ENCODE peak calls at places on chromosome 13, in four cellular contexts. One of them, this sample, is unnamed.

GRCh38 chr13:75308222-75308621 is 173.7 kb downstream of the TBC1D4 start:
- DNase-seq in GM12878: no peak
- DNase-seq in K562: no peak
- DNase-seq in HepG2: no peak
- DNase-seq in this sample: no peak

GRCh38 chr13:108176685-108177274 is 38.6 kb downstream of the LIG4 start:
- DNase-seq in K562: peak; percentile 36
- DNase-seq in HepG2: peak; percentile 42
- DNase-seq in GM12878: no peak
- DNase-seq in this sample: peak; percentile 7

GRCh38 chr13:51246411-51247298 is 24.5 kb downstream of the FAM124A start:
- DNase-seq in GM12878: no peak
- DNase-seq in K562: no peak
- DNase-seq in HepG2: no peak
- DNase-seq in this sample: no peak

GRCh38 chr13:111573362-111573761 is 252.9 kb downstream of the TEX29 start:
- DNase-seq in K562: no peak
- DNase-seq in HepG2: no peak
- DNase-seq in GM12878: no peak
- DNase-seq in this sample: no peak

GRCh38 chr13:31878495-31878894 is 139.2 kb downstream of the RXFP2 start:
- DNase-seq in K562: no peak
- DNase-seq in HepG2: no peak
- DNase-seq in GM12878: no peak
- DNase-seq in this sample: no peak

GRCh38 chr13:48977973-48978372 is 2.3 kb downstream of the FNDC3A start:
- DNase-seq in K562: no peak
- DNase-seq in HepG2: no peak
- DNase-seq in GM12878: no peak
- DNase-seq in this sample: no peak

GRCh38 chr13:26019881-26020535 is 31.8 kb downstream of the SHISA2 start:
- DNase-seq in GM12878: no peak
- DNase-seq in HepG2: no peak
- DNase-seq in K562: no peak
- DNase-seq in this sample: no peak

GRCh38 chr13:48010698-48011097 is 9.6 kb upstream of the SUCLA2 start:
- DNase-seq in K562: no peak
- DNase-seq in HepG2: no peak
- DNase-seq in GM12878: no peak
- DNase-seq in this sample: no peak

GRCh38 chr13:25911020-25911419 is 140.8 kb downstream of the SHISA2 start:
- DNase-seq in GM12878: no peak
- DNase-seq in HepG2: no peak
- DNase-seq in K562: no peak
- DNase-seq in this sample: no peak

GRCh38 chr13:22837980-22838615 is 342.7 kb upstream of the SGCG start:
- DNase-seq in GM12878: no peak
- DNase-seq in HepG2: no peak
- DNase-seq in K562: no peak
- DNase-seq in this sample: no peak

GRCh38 chr13:90272356-90272755 is 1075.1 kb upstream of the MIR17HG start:
- DNase-seq in GM12878: no peak
- DNase-seq in HepG2: no peak
- DNase-seq in K562: no peak
- DNase-seq in this sample: no peak

GRCh38 chr13:20473888-20474287 is 51.8 kb downstream of the CRYL1 start:
- DNase-seq in GM12878: no peak
- DNase-seq in K562: no peak
- DNase-seq in HepG2: no peak
- DNase-seq in this sample: no peak

GRCh38 chr13:20590568-20590967 is 23.6 kb downstream of the IFT88 start:
- DNase-seq in K562: no peak
- DNase-seq in HepG2: no peak
- DNase-seq in GM12878: no peak
- DNase-seq in this sample: no peak

GRCh38 chr13:41905600-41906254 is 55.2 kb downstream of the VWA8 start:
- DNase-seq in HepG2: peak; percentile 28
- DNase-seq in K562: peak; percentile 31
- DNase-seq in GM12878: no peak
- DNase-seq in this sample: peak; percentile 26
- TF ChIP-seq TARDBP in HepG2: no peak
- TF ChIP-seq TARDBP in K562: no peak
- TF ChIP-seq TARDBP in GM12878: no peak
- TF ChIP-seq TARDBP in this sample: no peak

DNA sequence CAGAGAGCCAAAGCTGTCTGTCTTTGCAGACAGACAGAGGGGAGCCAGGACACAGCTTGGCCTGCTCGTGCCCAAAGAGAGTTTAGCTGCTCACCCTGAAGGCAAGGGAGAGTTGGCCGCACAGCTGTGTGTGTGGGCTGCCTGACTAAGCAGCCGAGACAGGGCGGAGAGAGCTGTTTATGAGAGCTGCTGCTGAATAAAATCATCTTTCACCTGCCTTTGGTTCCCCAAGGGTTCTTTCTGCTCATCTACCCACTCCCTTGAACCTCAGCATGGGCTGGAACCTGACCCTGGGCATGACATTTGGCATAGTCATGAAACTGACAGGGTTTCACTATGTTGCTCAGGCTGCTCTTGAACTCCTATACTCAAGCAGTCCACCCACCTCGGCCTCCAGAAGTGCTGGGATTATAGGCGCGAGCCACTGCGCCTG is 98.2 kb downstream of the RBM26 start:
- DNase-seq in K562: no peak
- DNase-seq in GM12878: no peak
- DNase-seq in HepG2: no peak
- DNase-seq in this sample: no peak
- TF ChIP-seq TARDBP in K562: no peak
- TF ChIP-seq TARDBP in GM12878: no peak
- TF ChIP-seq TARDBP in HepG2: no peak
- TF ChIP-seq TARDBP in this sample: no peak

DNA sequence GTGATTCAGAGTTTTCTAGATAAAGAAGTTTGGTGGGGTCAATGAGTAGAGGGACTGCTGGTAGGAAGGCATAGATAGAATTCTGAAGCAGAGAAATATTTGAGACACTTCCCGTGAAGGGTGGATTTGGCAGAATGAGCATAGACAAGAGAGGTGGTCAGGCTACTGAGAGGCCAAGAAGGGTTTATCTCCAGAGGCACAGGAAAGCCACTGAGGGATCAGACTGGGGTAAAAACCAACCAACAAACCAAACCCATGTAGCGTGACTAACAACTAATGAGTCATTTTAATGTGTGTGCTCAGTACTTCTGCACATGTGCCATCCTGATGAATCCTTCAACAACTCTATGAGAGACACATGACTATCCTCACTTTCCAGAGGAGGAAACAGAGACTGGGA is 60.0 kb upstream of the SERP2 start:
- DNase-seq in GM12878: no peak
- DNase-seq in HepG2: no peak
- DNase-seq in K562: no peak
- DNase-seq in this sample: no peak
- TF ChIP-seq TARDBP in GM12878: no peak
- TF ChIP-seq TARDBP in HepG2: no peak
- TF ChIP-seq TARDBP in K562: no peak
- TF ChIP-seq TARDBP in this sample: no peak

DNA sequence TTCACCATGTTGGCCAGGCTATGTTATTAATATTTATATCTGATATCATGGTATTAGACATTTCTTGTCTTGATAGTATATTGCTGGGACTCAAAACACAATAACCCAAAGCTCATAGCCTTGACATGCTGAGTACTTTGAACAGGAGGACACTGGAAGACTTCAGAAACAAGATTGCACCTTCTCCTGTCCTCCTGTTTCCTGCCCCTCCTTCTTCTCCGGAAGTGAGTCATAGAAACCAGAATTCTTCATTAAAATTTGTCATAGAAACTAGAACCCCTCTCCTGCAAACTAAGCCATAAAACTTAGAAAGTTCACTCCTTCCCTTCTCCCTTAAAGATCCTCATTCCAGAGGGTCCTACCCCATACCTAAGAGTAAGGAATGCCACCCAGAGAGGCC is 400.2 kb downstream of the SLITRK5 start:
- DNase-seq in GM12878: no peak
- DNase-seq in K562: no peak
- DNase-seq in HepG2: no peak
- DNase-seq in this sample: no peak
- TF ChIP-seq TARDBP in GM12878: no peak
- TF ChIP-seq TARDBP in K562: no peak
- TF ChIP-seq TARDBP in HepG2: no peak
- TF ChIP-seq TARDBP in this sample: no peak

DNA sequence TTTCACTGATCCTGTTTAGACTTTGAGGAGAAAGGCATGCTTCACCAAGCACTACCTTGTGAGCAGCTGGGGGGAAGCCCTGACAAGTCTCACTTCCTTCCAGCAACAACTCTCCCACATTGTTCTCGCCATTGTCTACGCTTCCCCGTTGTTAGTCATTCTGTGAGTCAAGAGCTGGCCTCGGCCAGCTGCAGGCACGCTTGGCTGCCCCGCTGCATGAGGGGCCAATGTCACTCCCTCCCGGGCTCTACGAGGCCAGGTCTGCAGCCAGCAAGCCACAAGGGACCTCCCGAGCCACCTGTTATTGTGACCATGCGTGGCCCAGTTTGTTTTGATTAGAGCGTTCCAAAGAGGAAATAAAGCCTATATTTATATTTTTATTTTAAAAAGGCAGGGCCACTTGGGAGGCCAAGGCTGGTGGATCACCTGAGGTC is 220.9 kb downstream of the FOXO1 start:
- DNase-seq in K562: no peak
- DNase-seq in HepG2: no peak
- DNase-seq in GM12878: peak; percentile 99
- DNase-seq in this sample: no peak
- TF ChIP-seq TARDBP in K562: no peak
- TF ChIP-seq TARDBP in HepG2: no peak
- TF ChIP-seq TARDBP in GM12878: no peak
- TF ChIP-seq TARDBP in this sample: no peak

This sample was measured in HEK293T.